ENCODE peak calls at places on chromosome X, in four cellular contexts. One of them, this sample, is unnamed.

GRCh38 chrX:134418317-134419113 is 41.5 kb upstream of the HPRT1 start:
- DNase-seq in stomach: no peak
- DNase-seq in endothelial cell of umbilical vein: no peak
- DNase-seq in prostate gland: no peak
- DNase-seq in this sample: no peak

GRCh38 chrX:136742721-136743379 is 37.9 kb downstream of the ARHGEF6 start:
- DNase-seq in stomach: no peak
- DNase-seq in endothelial cell of umbilical vein: no peak
- DNase-seq in prostate gland: no peak
- DNase-seq in this sample: no peak

GRCh38 chrX:132671229-132671641 is 182.4 kb upstream of the MBNL3 start:
- DNase-seq in stomach: no peak
- DNase-seq in endothelial cell of umbilical vein: no peak
- DNase-seq in prostate gland: no peak
- DNase-seq in this sample: no peak

GRCh38 chrX:50903387-50904027 is 7.0 kb upstream of the BMP15 start:
- DNase-seq in stomach: no peak
- DNase-seq in endothelial cell of umbilical vein: peak
- DNase-seq in prostate gland: peak
- DNase-seq in this sample: no peak

GRCh38 chrX:20639115-20639514 is 372.4 kb upstream of the RPS6KA3 start:
- DNase-seq in stomach: no peak
- DNase-seq in endothelial cell of umbilical vein: no peak
- DNase-seq in prostate gland: no peak
- DNase-seq in this sample: no peak

GRCh38 chrX:19334945-19335626 is 8.6 kb upstream of the PDHA1 start:
- DNase-seq in stomach: no peak
- DNase-seq in endothelial cell of umbilical vein: peak
- DNase-seq in prostate gland: no peak
- DNase-seq in this sample: no peak

GRCh38 chrX:33285550-33285949 is 74.2 kb upstream of the DMD start:
- DNase-seq in stomach: no peak
- DNase-seq in endothelial cell of umbilical vein: no peak
- DNase-seq in prostate gland: no peak
- DNase-seq in this sample: no peak

GRCh38 chrX:69324851-69325250 is 159.6 kb upstream of the PJA1 start:
- DNase-seq in stomach: no peak
- DNase-seq in endothelial cell of umbilical vein: no peak
- DNase-seq in prostate gland: no peak
- DNase-seq in this sample: no peak

GRCh38 chrX:2640436-2641150 is 50.5 kb upstream of the CD99 start:
- DNase-seq in stomach: no peak
- DNase-seq in endothelial cell of umbilical vein: no peak
- DNase-seq in prostate gland: no peak
- DNase-seq in this sample: no peak

GRCh38 chrX:31126205-31126604 is 54.4 kb upstream of the FTHL17 start:
- DNase-seq in stomach: no peak
- DNase-seq in endothelial cell of umbilical vein: no peak
- DNase-seq in prostate gland: no peak
- DNase-seq in this sample: no peak

GRCh38 chrX:23557070-23557469 is 110.2 kb upstream of the PRDX4 start:
- DNase-seq in stomach: no peak
- DNase-seq in endothelial cell of umbilical vein: no peak
- DNase-seq in prostate gland: no peak
- DNase-seq in this sample: no peak

GRCh38 chrX:57044226-57044625 is 48.9 kb upstream of the SPIN3 start:
- DNase-seq in stomach: no peak
- DNase-seq in endothelial cell of umbilical vein: no peak
- DNase-seq in prostate gland: no peak
- DNase-seq in this sample: no peak

GRCh38 chrX:151227637-151228036 is 51.3 kb downstream of the GPR50 start:
- DNase-seq in stomach: no peak
- DNase-seq in endothelial cell of umbilical vein: no peak
- DNase-seq in prostate gland: no peak
- DNase-seq in this sample: no peak

GRCh38 chrX:50762578-50762977 is 51.4 kb downstream of the SHROOM4 start:
- DNase-seq in stomach: no peak
- DNase-seq in endothelial cell of umbilical vein: peak
- DNase-seq in prostate gland: no peak
- DNase-seq in this sample: no peak

GRCh38 chrX:23008431-23009099 is 8.8 kb downstream of the DDX53 start:
- DNase-seq in stomach: no peak
- DNase-seq in endothelial cell of umbilical vein: peak
- DNase-seq in prostate gland: no peak
- DNase-seq in this sample: no peak

GRCh38 chrX:57172544-57172943 is 35.3 kb upstream of the SPIN2A start:
- DNase-seq in stomach: no peak
- DNase-seq in endothelial cell of umbilical vein: no peak
- DNase-seq in prostate gland: no peak
- DNase-seq in this sample: no peak

GRCh38 chrX:46381630-46382029 is 163.6 kb downstream of the ZNF674 start:
- DNase-seq in stomach: no peak
- DNase-seq in endothelial cell of umbilical vein: peak
- DNase-seq in prostate gland: no peak
- DNase-seq in this sample: no peak

GRCh38 chrX:69362889-69363288 is 141.2 kb upstream of the NALF2 start:
- DNase-seq in stomach: no peak
- DNase-seq in endothelial cell of umbilical vein: no peak
- DNase-seq in prostate gland: no peak
- DNase-seq in this sample: no peak

GRCh38 chrX:148661035-148661434 is 160.6 kb downstream of the AFF2 start:
- DNase-seq in stomach: no peak
- DNase-seq in endothelial cell of umbilical vein: no peak
- DNase-seq in prostate gland: no peak
- DNase-seq in this sample: no peak

GRCh38 chrX:14496674-14497073 is 32.7 kb upstream of the GLRA2 start:
- DNase-seq in stomach: no peak
- DNase-seq in endothelial cell of umbilical vein: no peak
- DNase-seq in prostate gland: no peak
- DNase-seq in this sample: no peak

GRCh38 chrX:24117288-24117687 is 32.2 kb upstream of the ZFX start:
- DNase-seq in stomach: no peak
- DNase-seq in endothelial cell of umbilical vein: peak
- DNase-seq in prostate gland: peak
- DNase-seq in this sample: no peak

GRCh38 chrX:23890933-23891332 is 16.8 kb downstream of the APOO start:
- DNase-seq in stomach: no peak
- DNase-seq in endothelial cell of umbilical vein: no peak
- DNase-seq in prostate gland: no peak
- DNase-seq in this sample: no peak

GRCh38 chrX:135595543-135595942 is 75.1 kb downstream of the INTS6L start:
- DNase-seq in stomach: no peak
- DNase-seq in endothelial cell of umbilical vein: no peak
- DNase-seq in prostate gland: no peak
- DNase-seq in this sample: no peak

GRCh38 chrX:49273181-49273727 is 3.7 kb downstream of the PPP1R3F start:
- DNase-seq in stomach: no peak
- DNase-seq in endothelial cell of umbilical vein: no peak
- DNase-seq in prostate gland: no peak
- DNase-seq in this sample: no peak

GRCh38 chrX:16487620-16488380 is 162.2 kb upstream of the S100G start:
- DNase-seq in stomach: no peak
- DNase-seq in endothelial cell of umbilical vein: no peak
- DNase-seq in prostate gland: no peak
- DNase-seq in this sample: no peak

GRCh38 chrX:71636438-71637252 is 18.3 kb upstream of the CXCR3 start:
- DNase-seq in stomach: no peak
- DNase-seq in endothelial cell of umbilical vein: peak
- DNase-seq in prostate gland: no peak
- DNase-seq in this sample: no peak

GRCh38 chrX:36787787-36788186 is 220.4 kb upstream of the FAM47C start:
- DNase-seq in stomach: no peak
- DNase-seq in endothelial cell of umbilical vein: no peak
- DNase-seq in prostate gland: no peak
- DNase-seq in this sample: peak

GRCh38 chrX:17475820-17476219 is 100.8 kb downstream of the NHS start:
- DNase-seq in stomach: no peak
- DNase-seq in endothelial cell of umbilical vein: no peak
- DNase-seq in prostate gland: no peak
- DNase-seq in this sample: no peak

GRCh38 chrX:106952988-106953387 is 32.8 kb downstream of the CLDN2 start:
- DNase-seq in stomach: no peak
- DNase-seq in endothelial cell of umbilical vein: peak
- DNase-seq in prostate gland: no peak
- DNase-seq in this sample: no peak

GRCh38 chrX:69285401-69285871 is 120.2 kb upstream of the PJA1 start:
- DNase-seq in stomach: no peak
- DNase-seq in endothelial cell of umbilical vein: no peak
- DNase-seq in prostate gland: peak
- DNase-seq in this sample: no peak

GRCh38 chrX:134444681-134445080 is 15.3 kb upstream of the HPRT1 start:
- DNase-seq in stomach: no peak
- DNase-seq in endothelial cell of umbilical vein: no peak
- DNase-seq in prostate gland: no peak
- DNase-seq in this sample: no peak

GRCh38 chrX:97000682-97001393 is 117.1 kb downstream of the RPA4 start:
- DNase-seq in stomach: no peak
- DNase-seq in endothelial cell of umbilical vein: no peak
- DNase-seq in prostate gland: no peak
- DNase-seq in this sample: no peak

GRCh38 chrX:153626025-153626633 is 20.9 kb upstream of the DUSP9 start:
- DNase-seq in stomach: no peak
- DNase-seq in endothelial cell of umbilical vein: no peak
- DNase-seq in prostate gland: no peak
- DNase-seq in this sample: no peak

GRCh38 chrX:153628665-153629064 is 18.3 kb upstream of the DUSP9 start:
- DNase-seq in stomach: no peak
- DNase-seq in endothelial cell of umbilical vein: no peak
- DNase-seq in prostate gland: no peak
- DNase-seq in this sample: no peak

GRCh38 chrX:153628129-153628528 is 18.9 kb upstream of the DUSP9 start:
- DNase-seq in stomach: no peak
- DNase-seq in endothelial cell of umbilical vein: no peak
- DNase-seq in prostate gland: no peak
- DNase-seq in this sample: no peak

GRCh38 chrX:153627675-153628111 is 19.3 kb upstream of the DUSP9 start:
- DNase-seq in stomach: no peak
- DNase-seq in endothelial cell of umbilical vein: no peak
- DNase-seq in prostate gland: no peak
- DNase-seq in this sample: no peak

DNA sequence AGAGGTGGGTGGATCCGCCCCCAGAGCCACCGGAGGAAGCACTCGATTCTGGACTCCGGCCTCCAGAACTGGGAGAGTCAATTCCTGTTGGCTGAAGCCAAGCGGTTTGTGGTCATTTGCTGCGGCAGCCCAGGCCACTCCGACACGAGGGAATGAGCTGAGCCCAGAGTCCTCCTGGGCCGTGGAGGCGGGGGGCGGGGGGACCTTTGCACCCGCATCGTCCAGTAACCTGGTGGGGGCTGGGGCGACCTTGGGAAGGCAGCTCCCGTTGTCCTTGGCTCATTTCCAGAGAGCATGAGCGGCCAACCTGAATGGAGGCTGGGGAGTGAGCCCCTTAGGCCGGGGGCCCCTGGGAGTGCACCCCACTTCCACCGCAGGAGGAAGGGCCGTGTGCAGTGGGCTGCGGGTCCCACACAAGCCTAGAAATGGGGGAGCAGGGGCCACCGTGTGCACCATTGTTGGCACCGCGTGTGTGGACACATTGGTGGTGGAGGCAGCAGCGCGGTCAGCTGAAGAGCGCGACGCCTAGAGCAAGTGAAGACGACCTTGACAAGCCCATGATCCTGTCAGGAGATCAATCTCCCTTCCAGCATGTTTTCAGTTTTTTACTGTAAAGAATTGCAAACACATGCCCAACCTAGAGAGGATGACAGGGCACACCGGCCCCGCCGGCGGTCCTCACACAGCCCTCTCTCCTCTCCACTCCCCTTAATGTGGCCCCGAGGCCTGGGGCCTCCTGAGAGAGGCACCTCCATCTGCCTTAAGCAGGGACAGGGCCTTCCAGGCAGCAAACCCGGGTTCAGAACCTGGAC is 19.9 kb upstream of the DUSP9 start:
- DNase-seq in stomach: no peak
- DNase-seq in endothelial cell of umbilical vein: no peak
- DNase-seq in prostate gland: no peak
- DNase-seq in this sample: no peak
- TF ChIP-seq POLR2AphosphoS5 in stomach: no peak
- TF ChIP-seq POLR2AphosphoS5 in endothelial cell of umbilical vein: no peak
- TF ChIP-seq POLR2AphosphoS5 in prostate gland: no peak
- TF ChIP-seq POLR2AphosphoS5 in this sample: no peak

GRCh38 chrX:154368630-154369452 is 5.6 kb downstream of the FLNA start:
- DNase-seq in stomach: peak
- DNase-seq in endothelial cell of umbilical vein: peak
- DNase-seq in prostate gland: peak
- DNase-seq in this sample: peak

GRCh38 chrX:154365997-154366665 is 8.3 kb downstream of the FLNA start:
- DNase-seq in stomach: no peak
- DNase-seq in endothelial cell of umbilical vein: no peak
- DNase-seq in prostate gland: no peak
- DNase-seq in this sample: no peak

GRCh38 chrX:154367474-154368308 is 6.7 kb downstream of the FLNA start:
- DNase-seq in stomach: no peak
- DNase-seq in endothelial cell of umbilical vein: no peak
- DNase-seq in prostate gland: no peak
- DNase-seq in this sample: no peak

GRCh38 chrX:154365052-154365600 is 9.3 kb downstream of the FLNA start:
- DNase-seq in stomach: no peak
- DNase-seq in endothelial cell of umbilical vein: no peak
- DNase-seq in prostate gland: no peak
- DNase-seq in this sample: no peak

GRCh38 chrX:154366666-154367055 is 7.8 kb downstream of the FLNA start:
- DNase-seq in stomach: no peak
- DNase-seq in endothelial cell of umbilical vein: no peak
- DNase-seq in prostate gland: peak
- DNase-seq in this sample: no peak
- TF ChIP-seq POLR2AphosphoS5 in stomach: no peak
- TF ChIP-seq POLR2AphosphoS5 in endothelial cell of umbilical vein: no peak
- TF ChIP-seq POLR2AphosphoS5 in prostate gland: peak
- TF ChIP-seq POLR2AphosphoS5 in this sample: peak

DNA sequence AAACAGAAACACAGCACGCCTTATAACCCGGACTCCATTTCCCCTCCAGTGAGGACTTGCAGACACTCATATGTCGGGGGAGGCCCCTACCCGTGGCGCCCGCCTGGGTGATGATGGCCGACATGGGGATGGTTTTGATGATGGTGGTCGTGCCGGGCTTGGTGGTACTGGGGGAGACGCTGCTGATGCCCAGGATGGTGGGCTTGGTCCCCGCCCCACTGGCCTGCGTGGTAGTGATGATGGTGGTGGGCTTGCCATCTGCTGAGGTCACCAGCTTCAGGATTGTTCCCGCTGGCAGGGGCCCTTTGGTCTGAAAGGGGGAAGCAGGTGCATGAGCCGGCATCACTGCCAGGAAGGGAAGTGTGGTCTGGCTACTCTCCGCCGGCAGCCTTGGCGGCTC is 12.8 kb upstream of the RENBP start:
- DNase-seq in stomach: no peak
- DNase-seq in endothelial cell of umbilical vein: no peak
- DNase-seq in prostate gland: no peak
- DNase-seq in this sample: no peak
- TF ChIP-seq POLR2AphosphoS5 in stomach: no peak
- TF ChIP-seq POLR2AphosphoS5 in endothelial cell of umbilical vein: no peak
- TF ChIP-seq POLR2AphosphoS5 in prostate gland: no peak
- TF ChIP-seq POLR2AphosphoS5 in this sample: no peak

GRCh38 chrX:103669745-103670144 is 16.8 kb downstream of the MORF4L2 start:
- DNase-seq in stomach: no peak
- DNase-seq in endothelial cell of umbilical vein: no peak
- DNase-seq in prostate gland: no peak
- DNase-seq in this sample: no peak

GRCh38 chrX:103678199-103678993 is 8.1 kb downstream of the MORF4L2 start:
- DNase-seq in stomach: no peak
- DNase-seq in endothelial cell of umbilical vein: no peak
- DNase-seq in prostate gland: no peak
- DNase-seq in this sample: no peak

GRCh38 chrX:103674531-103675454 is 11.7 kb downstream of the MORF4L2 start:
- DNase-seq in stomach: no peak
- DNase-seq in endothelial cell of umbilical vein: no peak
- DNase-seq in prostate gland: no peak
- DNase-seq in this sample: no peak
- TF ChIP-seq POLR2AphosphoS5 in stomach: no peak
- TF ChIP-seq POLR2AphosphoS5 in endothelial cell of umbilical vein: no peak
- TF ChIP-seq POLR2AphosphoS5 in prostate gland: no peak
- TF ChIP-seq POLR2AphosphoS5 in this sample: no peak

This sample was measured in esophagus muscularis mucosa.